ENCODE peak calls at places on chromosome 1, in four cellular contexts. One of them, this sample, is unnamed.

GRCh38 chr1:215704089-215704860 is 137.2 kb downstream of the KCTD3 start:
- DNase-seq in WTC11: no peak
- DNase-seq in BE2C: no peak
- DNase-seq in tibial nerve: no peak
- DNase-seq in this sample: no peak

GRCh38 chr1:232445361-232446106 is 184.4 kb downstream of the SIPA1L2 start:
- DNase-seq in WTC11: no peak
- DNase-seq in BE2C: no peak
- DNase-seq in tibial nerve: no peak
- DNase-seq in this sample: no peak

GRCh38 chr1:53626576-53626975 is 112.4 kb downstream of the GLIS1 start:
- DNase-seq in WTC11: no peak
- DNase-seq in BE2C: no peak
- DNase-seq in tibial nerve: no peak
- DNase-seq in this sample: no peak

GRCh38 chr1:8477199-8477982 is 159.5 kb downstream of the SLC45A1 start:
- DNase-seq in WTC11: no peak
- DNase-seq in BE2C: no peak
- DNase-seq in tibial nerve: no peak
- DNase-seq in this sample: no peak

GRCh38 chr1:202144510-202145324 is at the start of gene ARL8A:
- DNase-seq in WTC11: peak
- DNase-seq in BE2C: peak
- DNase-seq in tibial nerve: peak
- DNase-seq in this sample: peak

GRCh38 chr1:160115545-160116276 is at the start of gene ATP1A2:
- DNase-seq in WTC11: peak
- DNase-seq in BE2C: no peak
- DNase-seq in tibial nerve: no peak
- DNase-seq in this sample: no peak

GRCh38 chr1:184212649-184213314 is 161.3 kb downstream of the TSEN15 start:
- DNase-seq in WTC11: no peak
- DNase-seq in BE2C: no peak
- DNase-seq in tibial nerve: no peak
- DNase-seq in this sample: no peak

GRCh38 chr1:228687562-228687961 is 47.7 kb upstream of the RHOU start:
- DNase-seq in WTC11: no peak
- DNase-seq in BE2C: no peak
- DNase-seq in tibial nerve: no peak
- DNase-seq in this sample: no peak

GRCh38 chr1:57061369-57061768 is 95.6 kb upstream of the C8B start:
- DNase-seq in WTC11: no peak
- DNase-seq in BE2C: no peak
- DNase-seq in tibial nerve: no peak
- DNase-seq in this sample: no peak

GRCh38 chr1:214473392-214473791 is 78.0 kb downstream of the PTPN14 start:
- DNase-seq in WTC11: no peak
- DNase-seq in BE2C: no peak
- DNase-seq in tibial nerve: no peak
- DNase-seq in this sample: no peak

GRCh38 chr1:221203224-221204054 is 324.2 kb downstream of the HLX start:
- DNase-seq in WTC11: peak
- DNase-seq in BE2C: peak
- DNase-seq in tibial nerve: peak
- DNase-seq in this sample: peak

GRCh38 chr1:181504294-181505115 is 21.2 kb downstream of the CACNA1E start:
- DNase-seq in WTC11: peak
- DNase-seq in BE2C: peak
- DNase-seq in tibial nerve: no peak
- DNase-seq in this sample: peak

GRCh38 chr1:75795703-75796193 is 934 bp upstream of the MSH4 start:
- DNase-seq in WTC11: no peak
- DNase-seq in BE2C: no peak
- DNase-seq in tibial nerve: no peak
- DNase-seq in this sample: no peak

DNA sequence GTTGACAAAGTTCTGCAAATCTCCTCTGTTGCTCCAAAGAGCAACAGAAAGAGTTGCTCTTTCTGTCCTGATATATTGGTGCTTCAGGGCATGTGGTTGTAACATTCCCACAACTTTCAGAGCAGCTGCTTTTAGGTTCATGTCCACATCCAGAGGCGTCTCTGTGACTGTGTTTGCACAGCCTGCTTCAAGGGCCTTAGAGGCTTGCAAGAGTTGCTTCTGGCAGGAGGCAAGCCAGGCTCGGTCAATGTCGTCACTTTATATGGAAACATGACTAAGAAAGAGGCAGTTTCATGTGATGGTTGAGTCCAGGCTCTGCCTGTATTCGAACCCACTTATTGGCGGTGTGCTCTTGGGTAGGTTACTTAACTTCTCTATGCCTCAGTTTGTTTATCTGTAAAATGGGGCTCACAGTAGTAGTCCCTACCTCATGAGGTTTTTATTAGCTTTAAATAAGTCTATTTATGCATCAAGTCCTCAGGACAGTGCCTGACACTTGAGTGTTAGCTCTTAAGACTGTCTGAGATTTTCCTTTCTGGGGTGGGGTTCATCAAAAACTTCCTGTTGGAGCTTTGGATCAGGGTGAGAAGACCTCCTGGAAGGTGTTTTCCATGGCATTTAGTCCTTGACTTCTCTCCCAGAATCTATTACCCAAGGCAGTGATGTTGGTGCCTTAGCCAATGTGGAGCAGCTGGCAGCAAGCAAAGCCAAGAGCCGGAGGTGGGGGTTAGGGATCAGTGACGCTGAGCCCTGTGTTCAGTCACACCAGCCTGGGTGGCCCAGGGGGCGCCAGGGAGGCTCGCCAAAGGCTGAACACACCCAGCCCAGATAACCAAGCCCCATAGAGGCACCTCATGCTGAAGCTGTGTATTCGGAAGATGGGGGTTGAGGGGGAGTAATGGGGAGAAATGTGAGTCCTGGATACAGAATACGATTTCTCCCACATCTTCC is 18.9 kb downstream of the LHX4 start:
- DNase-seq in WTC11: peak
- DNase-seq in BE2C: peak
- DNase-seq in tibial nerve: no peak
- DNase-seq in this sample: no peak
- TF ChIP-seq CTCF in WTC11: no peak
- TF ChIP-seq CTCF in BE2C: peak
- TF ChIP-seq CTCF in tibial nerve: no peak
- TF ChIP-seq CTCF in this sample: no peak

GRCh38 chr1:161309868-161310267 is at the start of gene MPZ:
- DNase-seq in WTC11: no peak
- DNase-seq in BE2C: no peak
- DNase-seq in tibial nerve: no peak
- DNase-seq in this sample: no peak

GRCh38 chr1:161307230-161307768 is 2.5 kb downstream of the MPZ start:
- DNase-seq in WTC11: no peak
- DNase-seq in BE2C: peak
- DNase-seq in tibial nerve: no peak
- DNase-seq in this sample: no peak

GRCh38 chr1:161307892-161308638 is 1.7 kb downstream of the MPZ start:
- DNase-seq in WTC11: no peak
- DNase-seq in BE2C: no peak
- DNase-seq in tibial nerve: no peak
- DNase-seq in this sample: no peak

GRCh38 chr1:161304927-161305871 is 4.6 kb downstream of the MPZ start:
- DNase-seq in WTC11: no peak
- DNase-seq in BE2C: no peak
- DNase-seq in tibial nerve: no peak
- DNase-seq in this sample: no peak

DNA sequence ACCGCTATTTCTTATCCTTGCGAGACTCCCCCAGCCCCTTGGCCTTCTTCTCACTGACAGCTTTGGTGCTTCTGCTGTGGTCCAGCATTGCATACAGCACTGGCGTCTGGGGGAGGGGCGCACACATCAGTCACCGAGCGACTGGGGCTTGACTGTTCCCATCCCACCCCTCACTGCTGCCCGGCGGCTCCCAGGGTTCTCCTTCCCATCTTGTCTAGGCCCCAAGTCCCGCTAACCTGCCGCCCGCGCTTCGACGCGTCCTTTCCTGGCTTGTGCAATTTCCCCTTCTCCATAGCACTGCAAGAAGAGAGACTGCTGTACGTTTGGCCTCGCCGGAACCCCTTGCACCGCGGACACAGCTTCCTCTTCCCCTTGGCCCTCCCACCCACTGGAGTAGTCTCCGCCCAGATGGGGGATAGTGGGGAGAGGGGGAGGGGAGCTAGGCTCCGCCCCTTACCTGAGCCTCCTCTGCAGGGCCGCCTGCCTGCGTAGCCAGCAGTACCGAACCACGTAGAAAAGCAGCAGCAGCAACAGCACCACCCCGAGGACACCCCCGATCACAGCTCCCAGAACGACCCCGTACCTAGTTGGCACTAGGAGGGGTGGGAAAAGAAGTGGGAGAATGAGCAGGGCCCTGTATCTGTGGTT is 3.8 kb downstream of the MPZ start:
- DNase-seq in WTC11: peak
- DNase-seq in BE2C: peak
- DNase-seq in tibial nerve: peak
- DNase-seq in this sample: peak
- TF ChIP-seq CTCF in WTC11: no peak
- TF ChIP-seq CTCF in BE2C: peak
- TF ChIP-seq CTCF in tibial nerve: peak
- TF ChIP-seq CTCF in this sample: no peak

GRCh38 chr1:98368995-98369394 is 292.5 kb upstream of the SNX7 start:
- DNase-seq in WTC11: no peak
- DNase-seq in BE2C: no peak
- DNase-seq in tibial nerve: no peak
- DNase-seq in this sample: no peak
- TF ChIP-seq CTCF in WTC11: no peak
- TF ChIP-seq CTCF in BE2C: no peak
- TF ChIP-seq CTCF in tibial nerve: no peak
- TF ChIP-seq CTCF in this sample: no peak

GRCh38 chr1:218435528-218435927 is 90.4 kb downstream of the TGFB2 start:
- DNase-seq in WTC11: no peak
- DNase-seq in BE2C: no peak
- DNase-seq in tibial nerve: no peak
- DNase-seq in this sample: no peak

GRCh38 chr1:218436346-218436745 is 91.2 kb downstream of the TGFB2 start:
- DNase-seq in WTC11: no peak
- DNase-seq in BE2C: no peak
- DNase-seq in tibial nerve: no peak
- DNase-seq in this sample: no peak

GRCh38 chr1:218443255-218443654 is 98.1 kb downstream of the TGFB2 start:
- DNase-seq in WTC11: no peak
- DNase-seq in BE2C: no peak
- DNase-seq in tibial nerve: no peak
- DNase-seq in this sample: no peak

GRCh38 chr1:218436997-218437396 is 91.9 kb downstream of the TGFB2 start:
- DNase-seq in WTC11: no peak
- DNase-seq in BE2C: no peak
- DNase-seq in tibial nerve: no peak
- DNase-seq in this sample: no peak

GRCh38 chr1:218439541-218440295 is 94.6 kb downstream of the TGFB2 start:
- DNase-seq in WTC11: peak
- DNase-seq in BE2C: no peak
- DNase-seq in tibial nerve: no peak
- DNase-seq in this sample: no peak
- TF ChIP-seq CTCF in WTC11: no peak
- TF ChIP-seq CTCF in BE2C: no peak
- TF ChIP-seq CTCF in tibial nerve: no peak
- TF ChIP-seq CTCF in this sample: no peak

DNA sequence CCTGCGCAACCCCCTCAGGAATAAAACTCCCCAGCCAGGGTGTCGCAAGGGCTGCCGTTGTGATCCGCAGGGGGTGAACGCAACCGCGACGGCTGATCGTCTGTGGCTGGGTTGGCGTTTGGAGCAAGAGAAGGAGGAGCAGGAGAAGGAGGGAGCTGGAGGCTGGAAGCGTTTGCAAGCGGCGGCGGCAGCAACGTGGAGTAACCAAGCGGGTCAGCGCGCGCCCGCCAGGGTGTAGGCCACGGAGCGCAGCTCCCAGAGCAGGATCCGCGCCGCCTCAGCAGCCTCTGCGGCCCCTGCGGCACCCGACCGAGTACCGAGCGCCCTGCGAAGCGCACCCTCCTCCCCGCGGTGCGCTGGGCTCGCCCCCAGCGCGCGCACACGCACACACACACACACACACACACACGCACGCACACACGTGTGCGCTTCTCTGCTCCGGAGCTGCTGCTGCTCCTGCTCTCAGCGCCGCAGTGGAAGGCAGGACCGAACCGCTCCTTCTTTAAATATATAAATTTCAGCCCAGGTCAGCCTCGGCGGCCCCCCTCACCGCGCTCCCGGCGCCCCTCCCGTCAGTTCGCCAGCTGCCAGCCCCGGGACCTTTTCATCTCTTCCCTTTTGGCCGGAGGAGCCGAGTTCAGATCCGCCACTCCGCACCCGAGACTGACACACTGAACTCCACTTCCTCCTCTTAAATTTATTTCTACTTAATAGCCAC is 696 bp downstream of the TGFB2 start:
- DNase-seq in WTC11: peak
- DNase-seq in BE2C: peak
- DNase-seq in tibial nerve: peak
- DNase-seq in this sample: peak
- TF ChIP-seq CTCF in WTC11: no peak
- TF ChIP-seq CTCF in BE2C: no peak
- TF ChIP-seq CTCF in tibial nerve: no peak
- TF ChIP-seq CTCF in this sample: no peak

GRCh38 chr1:59057211-59057694 is 239.6 kb upstream of the FGGY start:
- DNase-seq in WTC11: peak
- DNase-seq in BE2C: peak
- DNase-seq in tibial nerve: peak
- DNase-seq in this sample: peak
- TF ChIP-seq CTCF in WTC11: no peak
- TF ChIP-seq CTCF in BE2C: no peak
- TF ChIP-seq CTCF in tibial nerve: no peak
- TF ChIP-seq CTCF in this sample: no peak

GRCh38 chr1:166888710-166889109 is 12.6 kb upstream of the TADA1 start:
- DNase-seq in WTC11: no peak
- DNase-seq in BE2C: no peak
- DNase-seq in tibial nerve: no peak
- DNase-seq in this sample: no peak

GRCh38 chr1:166882893-166883292 is 6.8 kb upstream of the TADA1 start:
- DNase-seq in WTC11: no peak
- DNase-seq in BE2C: no peak
- DNase-seq in tibial nerve: no peak
- DNase-seq in this sample: no peak

GRCh38 chr1:166884971-166885370 is 8.9 kb upstream of the TADA1 start:
- DNase-seq in WTC11: no peak
- DNase-seq in BE2C: no peak
- DNase-seq in tibial nerve: no peak
- DNase-seq in this sample: no peak

GRCh38 chr1:166884040-166884642 is 8.1 kb upstream of the TADA1 start:
- DNase-seq in WTC11: peak
- DNase-seq in BE2C: no peak
- DNase-seq in tibial nerve: no peak
- DNase-seq in this sample: peak
- TF ChIP-seq CTCF in WTC11: peak
- TF ChIP-seq CTCF in BE2C: peak
- TF ChIP-seq CTCF in tibial nerve: peak
- TF ChIP-seq CTCF in this sample: peak

This sample was measured in endothelial cell.